ENCODE peak calls at places on chromosomes 13 and 19, in six cellular contexts. I, B, L, Z, G and X are unnamed samples.

GRCh38 chr19:48861313-48861712 is 7.1 kb downstream of the PLEKHA4 start:
- DNase-seq in L (no peak), I (no peak), B (no peak), G (no peak), Z (no peak), X (no peak)

GRCh38 chr13:101529419-101529818 is 76.9 kb downstream of the ITGBL1 start:
- DNase-seq in Z (peak), L (peak), I (peak), B (no peak), G (no peak), X (no peak)

GRCh38 chr13:110605132-110605531 is 10.2 kb upstream of the NAXD start:
- DNase-seq in G (no peak), Z (no peak), B (no peak), L (no peak), I (no peak), X (no peak)

GRCh38 chr19:45996933-45997332 is 1.7 kb downstream of the CCDC61 start:
- DNase-seq in I (no peak), Z (no peak), L (no peak), B (no peak), G (no peak), X (no peak)

GRCh38 chr13:51326782-51327181 is 12.7 kb upstream of the SERPINE3 start:
- DNase-seq in I (no peak), Z (no peak), B (no peak), G (no peak), L (no peak), X (no peak)

GRCh38 chr13:81377926-81378325 is 1037.0 kb upstream of the SPRY2 start:
- DNase-seq in Z (no peak), B (no peak), I (no peak), G (no peak), L (no peak), X (no peak)

GRCh38 chr13:93227906-93228801 is 1.5 kb downstream of the GPC6 start:
- DNase-seq in Z (peak), I (peak), B (peak), L (peak), G (peak), X (peak)

GRCh38 chr19:53372196-53372595 is 6.7 kb downstream of the ZNF525 start:
- DNase-seq in B (no peak), Z (no peak), I (no peak), G (no peak), L (no peak), X (no peak)

GRCh38 chr13:109938255-109938936 is 152.0 kb upstream of the IRS2 start:
- DNase-seq in L (peak), Z (no peak), G (no peak), I (no peak), B (no peak), X (no peak)

GRCh38 chr13:25319781-25320180 is 18.4 kb downstream of the NUP58 start:
- DNase-seq in G (no peak), Z (peak), I (no peak), B (no peak), L (peak), X (no peak)
- H2BK15ac ChIP-seq in G (no peak), Z (no peak), I (no peak), B (no peak), L (no peak), X (no peak)

GRCh38 chr13:112626761-112627160 is 38.8 kb upstream of the TUBGCP3 start:
- DNase-seq in Z (no peak), L (no peak), I (no peak), B (no peak), G (no peak), X (no peak)

GRCh38 chr13:112629161-112629560 is 41.2 kb upstream of the TUBGCP3 start:
- DNase-seq in G (no peak), L (no peak), I (no peak), B (no peak), Z (no peak), X (no peak)

GRCh38 chr13:112626124-112626523 is 38.2 kb upstream of the TUBGCP3 start:
- DNase-seq in L (no peak), B (no peak), Z (no peak), I (no peak), G (no peak), X (no peak)

GRCh38 chr13:112625698-112626097 is 37.7 kb upstream of the TUBGCP3 start:
- DNase-seq in Z (no peak), G (no peak), I (no peak), B (no peak), L (no peak), X (no peak)

GRCh38 chr13:112627161-112627560 is 39.2 kb upstream of the TUBGCP3 start:
- DNase-seq in L (no peak), Z (no peak), B (no peak), I (no peak), G (no peak), X (no peak)
- H2BK15ac ChIP-seq in L (no peak), Z (no peak), B (no peak), I (no peak), G (no peak), X (no peak)

GRCh38 chr19:13172335-13173128 is 22.3 kb downstream of the IER2 start:
- DNase-seq in I (no peak), G (no peak), L (peak), Z (peak), B (no peak), X (no peak)

GRCh38 chr19:13169769-13170168 is 19.6 kb downstream of the IER2 start:
- DNase-seq in Z (peak), B (no peak), G (no peak), I (no peak), L (peak), X (no peak)

GRCh38 chr19:13176345-13176744 is 26.1 kb downstream of the IER2 start:
- DNase-seq in G (no peak), Z (no peak), I (no peak), L (no peak), B (no peak), X (no peak)

GRCh38 chr19:13173129-13173737 is 23.0 kb downstream of the IER2 start:
- DNase-seq in Z (no peak), B (no peak), I (no peak), L (no peak), G (no peak), X (no peak)

GRCh38 chr19:13171146-13171545 is 20.9 kb downstream of the IER2 start:
- DNase-seq in Z (no peak), B (no peak), L (no peak), I (no peak), G (no peak), X (no peak)
- H2BK15ac ChIP-seq in Z (no peak), B (no peak), L (no peak), I (no peak), G (peak), X (no peak)

GRCh38 chr13:39245688-39246087 is 207.4 kb downstream of the NHLRC3 start:
- DNase-seq in B (no peak), G (no peak), I (no peak), Z (no peak), L (no peak), X (no peak)

GRCh38 chr13:39249971-39250370 is 211.7 kb downstream of the NHLRC3 start:
- DNase-seq in L (no peak), B (no peak), I (no peak), Z (no peak), G (no peak), X (no peak)

GRCh38 chr13:39250440-39250839 is 212.2 kb downstream of the NHLRC3 start:
- DNase-seq in G (no peak), L (no peak), B (no peak), Z (no peak), I (no peak), X (no peak)

GRCh38 chr13:39244561-39245230 is 206.4 kb downstream of the NHLRC3 start:
- DNase-seq in Z (no peak), B (no peak), I (no peak), L (no peak), G (no peak), X (no peak)
- H2BK15ac ChIP-seq in Z (no peak), B (no peak), I (no peak), L (no peak), G (no peak), X (no peak)

DNA sequence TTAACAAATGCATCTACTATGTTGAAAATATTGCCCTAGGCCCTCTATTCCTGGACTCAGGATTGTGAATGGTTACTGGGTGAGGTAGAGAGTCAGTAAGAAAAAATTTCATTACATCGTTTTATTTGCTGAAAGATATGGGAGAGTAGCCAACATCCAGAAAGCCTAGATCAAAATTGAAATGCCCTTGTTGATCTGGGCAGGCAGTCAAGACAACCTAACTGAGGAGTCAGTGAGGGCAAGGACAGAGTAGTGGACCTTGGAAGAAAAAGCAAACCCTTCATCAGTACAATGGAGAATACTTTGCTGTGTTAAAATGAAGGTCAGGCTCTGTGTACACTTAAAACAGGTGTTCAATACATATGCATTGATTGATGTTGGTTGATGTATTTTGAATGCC is 576.7 kb downstream of the OLFM4 start:
- DNase-seq in Z (no peak), I (no peak), G (no peak), L (no peak), B (no peak), X (no peak)
- H2BK15ac ChIP-seq in Z (no peak), I (no peak), G (no peak), L (no peak), B (no peak), X (no peak)

DNA sequence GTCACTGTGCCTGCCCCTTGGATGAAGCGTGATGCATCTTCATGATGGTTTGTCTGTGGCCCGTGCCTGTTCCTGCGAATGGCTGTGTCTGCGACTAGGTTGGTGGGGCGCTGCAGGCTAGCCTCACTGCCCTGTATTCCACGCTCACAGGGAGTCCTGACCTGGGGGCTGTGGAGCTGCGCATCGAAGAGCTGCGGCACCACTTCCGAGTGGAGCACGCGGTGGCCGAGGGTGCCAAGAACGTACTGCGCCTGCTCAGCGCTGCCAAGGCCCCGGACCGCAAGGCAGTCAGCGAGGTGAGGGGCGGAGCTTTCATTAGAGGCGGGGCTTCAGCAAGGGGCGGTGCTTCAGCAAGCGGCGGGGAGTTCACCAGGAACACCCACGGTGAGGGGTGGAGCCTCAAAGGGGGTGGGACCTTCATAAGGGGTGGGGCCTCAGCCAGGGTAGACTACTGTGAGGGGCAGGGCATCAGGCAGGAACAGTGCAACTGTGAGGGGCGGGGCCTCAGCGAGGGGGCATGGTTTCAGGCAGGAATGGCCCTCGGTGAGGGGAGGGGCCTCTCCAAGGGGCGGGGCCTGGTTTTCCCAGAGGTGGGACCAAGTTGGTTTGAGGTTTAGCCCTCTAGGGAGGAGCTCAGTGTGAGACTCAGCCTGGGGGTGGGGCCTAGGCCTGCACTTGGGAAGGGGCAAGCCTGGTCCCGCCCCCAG is 17.2 kb downstream of the PKN1 start:
- DNase-seq in G (peak), Z (peak), I (peak), L (no peak), B (peak), X (no peak)
- H2BK15ac ChIP-seq in G (no peak), Z (no peak), I (no peak), L (no peak), B (no peak), X (no peak)

GRCh38 chr19:35249848-35250711 is 1.3 kb downstream of the LSR start:
- DNase-seq in L (no peak), G (peak), Z (no peak), B (peak), I (no peak), X (no peak)

GRCh38 chr19:35249146-35249847 is 495 bp downstream of the LSR start:
- DNase-seq in Z (no peak), G (no peak), B (peak), I (peak), L (no peak), X (no peak)

GRCh38 chr19:35248310-35249145 is at the start of gene LSR:
- DNase-seq in Z (no peak), G (peak), B (peak), I (peak), L (no peak), X (peak)

GRCh38 chr19:35246466-35247096 is 2.2 kb upstream of the LSR start:
- DNase-seq in B (no peak), L (no peak), Z (no peak), I (no peak), G (no peak), X (no peak)

DNA sequence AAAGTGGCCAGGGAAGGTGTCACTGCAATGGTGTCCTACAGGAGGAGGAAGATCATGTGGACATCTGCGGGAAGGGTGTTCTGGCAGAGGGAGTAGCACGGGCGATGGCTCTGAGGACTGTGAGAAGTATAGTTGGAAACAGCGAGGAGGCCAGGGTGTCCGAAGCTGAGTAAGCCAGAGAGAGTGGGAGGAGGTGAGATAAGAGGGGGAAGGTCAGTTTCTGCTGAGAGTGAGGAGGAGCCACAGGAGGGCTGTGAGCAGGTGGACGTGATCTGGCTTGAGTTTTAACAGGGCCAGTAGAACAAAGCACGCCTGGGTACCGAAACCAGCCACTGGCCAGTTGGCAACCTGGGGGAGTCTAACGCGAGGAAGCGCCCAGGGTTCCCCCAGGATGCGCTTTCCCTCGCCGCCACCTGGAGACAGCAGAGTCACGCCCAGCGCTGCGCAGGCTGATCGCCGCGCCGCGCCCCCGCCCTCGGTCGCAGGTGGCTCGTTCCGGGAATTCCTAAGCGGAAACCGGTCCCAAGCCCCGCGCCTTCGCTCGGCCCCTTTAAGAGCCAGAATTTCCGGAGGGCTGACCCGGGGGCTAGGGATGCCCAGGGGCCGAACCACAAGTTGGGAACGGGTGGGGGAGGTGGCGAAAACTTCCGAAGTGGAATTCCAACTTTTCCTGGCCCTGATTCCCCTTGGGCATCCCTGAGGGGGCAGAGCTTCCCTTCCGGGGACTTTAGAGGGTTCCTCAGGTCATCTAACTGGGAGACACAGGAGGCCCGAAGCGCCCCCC is 1.1 kb upstream of the LSR start:
- DNase-seq in I (peak), Z (no peak), B (peak), L (no peak), G (peak), X (peak)
- H2BK15ac ChIP-seq in I (no peak), Z (no peak), B (no peak), L (no peak), G (peak), X (peak)